ENCODE peak calls at places on chromosomes 1 and 21, in eight cellular contexts. One of them, this sample, is unnamed.

GRCh38 chr1:162062542-162063015 is 6.9 kb upstream of the NOS1AP start:
- DNase-seq in uterus: no peak
- DNase-seq in Peyer's patch: no peak
- DNase-seq in A549: no peak
- DNase-seq in endothelial cell of umbilical vein: no peak
- DNase-seq in ovary: no peak
- DNase-seq in IMR-90: peak; percentile 41
- DNase-seq in heart left ventricle: peak; percentile 58
- DNase-seq in this sample: no peak

GRCh38 chr1:44792736-44793502 is 4.9 kb upstream of the BEST4 start:
- DNase-seq in uterus: peak; percentile 66
- DNase-seq in heart left ventricle: no peak
- DNase-seq in IMR-90: no peak
- DNase-seq in endothelial cell of umbilical vein: no peak
- DNase-seq in ovary: peak; percentile 67
- DNase-seq in A549: no peak
- DNase-seq in Peyer's patch: no peak
- DNase-seq in this sample: no peak

GRCh38 chr1:151047591-151047924 is at the start of gene C1orf56:
- DNase-seq in Peyer's patch: peak; percentile 68
- DNase-seq in A549: peak; percentile 76
- DNase-seq in heart left ventricle: peak; percentile 74
- DNase-seq in endothelial cell of umbilical vein: peak; percentile 72
- DNase-seq in IMR-90: peak; percentile 60
- DNase-seq in uterus: peak; percentile 85
- DNase-seq in ovary: peak; percentile 83
- DNase-seq in this sample: peak; percentile 75

GRCh38 chr1:119956306-119956705 is 60.0 kb upstream of the ADAM30 start:
- DNase-seq in uterus: no peak
- DNase-seq in endothelial cell of umbilical vein: no peak
- DNase-seq in Peyer's patch: no peak
- DNase-seq in A549: no peak
- DNase-seq in heart left ventricle: no peak
- DNase-seq in IMR-90: no peak
- DNase-seq in ovary: no peak
- DNase-seq in this sample: no peak

GRCh38 chr1:230801441-230801840 is 54.3 kb downstream of the CAPN9 start:
- DNase-seq in endothelial cell of umbilical vein: no peak
- DNase-seq in uterus: no peak
- DNase-seq in heart left ventricle: no peak
- DNase-seq in ovary: no peak
- DNase-seq in Peyer's patch: no peak
- DNase-seq in IMR-90: no peak
- DNase-seq in A549: no peak
- DNase-seq in this sample: no peak

GRCh38 chr1:216111842-216112241 is 311.4 kb downstream of the USH2A start:
- DNase-seq in endothelial cell of umbilical vein: no peak
- DNase-seq in Peyer's patch: no peak
- DNase-seq in ovary: no peak
- DNase-seq in heart left ventricle: no peak
- DNase-seq in A549: no peak
- DNase-seq in uterus: no peak
- DNase-seq in IMR-90: peak; percentile 7
- DNase-seq in this sample: no peak

GRCh38 chr1:81670286-81670685 is 130.4 kb upstream of the ADGRL2 start:
- DNase-seq in uterus: peak; percentile 35
- DNase-seq in IMR-90: peak; percentile 97
- DNase-seq in endothelial cell of umbilical vein: peak; percentile 98
- DNase-seq in heart left ventricle: peak; percentile 89
- DNase-seq in Peyer's patch: no peak
- DNase-seq in ovary: peak; percentile 68
- DNase-seq in A549: peak; percentile 56
- DNase-seq in this sample: peak; percentile 55

GRCh38 chr21:20720623-20721022 is 277.6 kb upstream of the NCAM2 start:
- DNase-seq in uterus: no peak
- DNase-seq in Peyer's patch: no peak
- DNase-seq in heart left ventricle: no peak
- DNase-seq in A549: no peak
- DNase-seq in ovary: no peak
- DNase-seq in endothelial cell of umbilical vein: no peak
- DNase-seq in IMR-90: no peak
- DNase-seq in this sample: no peak

GRCh38 chr1:21938791-21939538 is 1.9 kb upstream of the HSPG2 start:
- DNase-seq in Peyer's patch: no peak
- DNase-seq in heart left ventricle: no peak
- DNase-seq in A549: no peak
- DNase-seq in IMR-90: no peak
- DNase-seq in endothelial cell of umbilical vein: peak; percentile 91
- DNase-seq in uterus: no peak
- DNase-seq in ovary: peak; percentile 24
- DNase-seq in this sample: no peak
- H3K4me3 ChIP-seq in Peyer's patch: no peak overlapping the region
- H3K4me3 ChIP-seq in heart left ventricle: no peak overlapping the region
- H3K4me3 ChIP-seq in A549: no peak overlapping the region
- H3K4me3 ChIP-seq in IMR-90: no peak overlapping the region
- H3K4me3 ChIP-seq in endothelial cell of umbilical vein: no peak overlapping the region
- H3K4me3 ChIP-seq in uterus: no peak overlapping the region
- H3K4me3 ChIP-seq in ovary: no peak overlapping the region
- H3K4me3 ChIP-seq in this sample: no peak overlapping the region

GRCh38 chr1:167221804-167222610 is 1.3 kb downstream of the POU2F1 start:
- DNase-seq in Peyer's patch: peak; percentile 80
- DNase-seq in IMR-90: peak; percentile 77
- DNase-seq in heart left ventricle: peak; percentile 71
- DNase-seq in ovary: peak; percentile 60
- DNase-seq in A549: peak; percentile 67
- DNase-seq in uterus: peak; percentile 50
- DNase-seq in endothelial cell of umbilical vein: peak; percentile 81
- DNase-seq in this sample: peak; percentile 82
- H3K4me1 ChIP-seq in Peyer's patch: no peaks in the 10 kb centered on the region
- H3K4me1 ChIP-seq in IMR-90: no peaks in the 10 kb centered on the region
- H3K4me1 ChIP-seq in heart left ventricle: peaks cover 30% of the 10 kb centered on the region
- H3K4me1 ChIP-seq in ovary: peaks cover 1% of the 10 kb centered on the region
- H3K4me1 ChIP-seq in A549: peaks cover 36% of the 10 kb centered on the region
- H3K4me1 ChIP-seq in uterus: peaks cover 5% of the 10 kb centered on the region
- H3K4me1 ChIP-seq in endothelial cell of umbilical vein: peaks cover 8% of the 10 kb centered on the region
- H3K4me1 ChIP-seq in this sample: no peaks in the 10 kb centered on the region

GRCh38 chr1:115953180-115953579 is 23.1 kb upstream of the SLC22A15 start:
- DNase-seq in IMR-90: no peak
- DNase-seq in uterus: no peak
- DNase-seq in endothelial cell of umbilical vein: peak; percentile 23
- DNase-seq in Peyer's patch: no peak
- DNase-seq in A549: no peak
- DNase-seq in heart left ventricle: no peak
- DNase-seq in ovary: no peak
- DNase-seq in this sample: no peak
- TF ChIP-seq POLR2A in IMR-90: no peak
- TF ChIP-seq POLR2A in uterus: no peak
- TF ChIP-seq POLR2A in endothelial cell of umbilical vein: no peak
- TF ChIP-seq POLR2A in Peyer's patch: no peak
- TF ChIP-seq POLR2A in A549: no peak
- TF ChIP-seq POLR2A in heart left ventricle: no peak
- TF ChIP-seq POLR2A in ovary: no peak
- TF ChIP-seq POLR2A in this sample: no peak

GRCh38 chr1:145982010-145982723 is 14.2 kb downstream of the TXNIP start:
- DNase-seq in Peyer's patch: peak; percentile 16
- DNase-seq in IMR-90: no peak
- DNase-seq in A549: no peak
- DNase-seq in heart left ventricle: no peak
- DNase-seq in ovary: no peak
- DNase-seq in uterus: peak; percentile 22
- DNase-seq in endothelial cell of umbilical vein: peak; percentile 66
- DNase-seq in this sample: no peak

GRCh38 chr1:145985129-145985501 is 11.3 kb downstream of the TXNIP start:
- DNase-seq in ovary: no peak
- DNase-seq in endothelial cell of umbilical vein: no peak
- DNase-seq in heart left ventricle: no peak
- DNase-seq in IMR-90: no peak
- DNase-seq in Peyer's patch: no peak
- DNase-seq in A549: no peak
- DNase-seq in uterus: peak; percentile 27
- DNase-seq in this sample: no peak

GRCh38 chr1:145985502-145986439 is 10.6 kb downstream of the TXNIP start:
- DNase-seq in endothelial cell of umbilical vein: peak; percentile 63
- DNase-seq in uterus: peak; percentile 55
- DNase-seq in A549: peak; percentile 29
- DNase-seq in heart left ventricle: peak; percentile 70
- DNase-seq in ovary: no peak
- DNase-seq in Peyer's patch: peak; percentile 27
- DNase-seq in IMR-90: peak; percentile 73
- DNase-seq in this sample: peak; percentile 67

GRCh38 chr1:145983206-145983675 is 13.1 kb downstream of the TXNIP start:
- DNase-seq in heart left ventricle: peak; percentile 57
- DNase-seq in IMR-90: no peak
- DNase-seq in A549: no peak
- DNase-seq in Peyer's patch: peak; percentile 20
- DNase-seq in endothelial cell of umbilical vein: no peak
- DNase-seq in ovary: no peak
- DNase-seq in uterus: peak; percentile 47
- DNase-seq in this sample: no peak

DNA sequence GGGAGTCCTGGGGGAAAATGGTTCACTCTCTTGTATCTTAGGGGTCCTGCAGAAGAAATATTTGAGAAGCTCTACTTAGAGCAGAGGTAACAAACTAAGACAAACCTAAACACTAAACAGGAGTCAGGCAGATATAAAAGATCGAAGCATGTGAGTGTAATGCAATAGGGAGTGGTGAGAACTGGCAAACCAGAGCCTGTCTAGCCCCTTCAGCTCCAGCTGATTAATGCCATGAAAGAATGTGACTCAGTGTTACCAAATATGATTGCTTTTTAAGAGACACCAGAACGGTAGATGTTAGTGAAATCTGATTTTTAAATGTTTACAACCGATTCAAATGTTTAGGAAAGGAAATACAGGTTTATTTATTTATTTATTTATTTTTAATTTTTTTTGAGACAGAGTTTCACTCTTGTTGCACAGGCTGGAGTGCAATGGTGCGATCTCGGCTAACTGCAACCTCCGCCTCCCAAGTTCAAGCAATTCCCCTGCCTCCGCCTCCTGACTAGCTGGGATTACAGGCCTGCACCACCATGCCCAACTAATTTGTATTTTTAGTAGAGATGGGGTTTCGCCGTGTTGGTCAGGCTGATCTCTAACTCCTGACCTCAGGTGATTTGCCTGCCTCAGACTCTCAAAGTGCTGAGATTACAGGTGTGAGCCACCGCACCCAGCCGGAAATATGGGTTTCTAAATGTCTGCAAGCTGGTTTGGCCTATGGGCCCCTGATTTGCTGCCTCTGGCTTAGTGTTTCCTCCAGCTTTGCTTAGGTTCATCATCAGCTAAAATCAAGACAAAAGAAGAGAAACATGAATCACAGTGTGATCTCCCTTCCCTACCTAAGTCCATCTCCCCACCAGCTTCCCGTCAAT is 12.2 kb downstream of the TXNIP start:
- DNase-seq in heart left ventricle: no peak
- DNase-seq in A549: no peak
- DNase-seq in Peyer's patch: peak; percentile 79
- DNase-seq in ovary: no peak
- DNase-seq in endothelial cell of umbilical vein: no peak
- DNase-seq in IMR-90: no peak
- DNase-seq in uterus: peak; percentile 9
- DNase-seq in this sample: no peak
- H3K4me3 ChIP-seq in heart left ventricle: no peak overlapping the region
- H3K4me3 ChIP-seq in A549: no peak overlapping the region
- H3K4me3 ChIP-seq in Peyer's patch: no peak overlapping the region
- H3K4me3 ChIP-seq in ovary: no peak overlapping the region
- H3K4me3 ChIP-seq in endothelial cell of umbilical vein: no peak overlapping the region
- H3K4me3 ChIP-seq in IMR-90: no peak overlapping the region
- H3K4me3 ChIP-seq in uterus: no peak overlapping the region
- H3K4me3 ChIP-seq in this sample: no peak overlapping the region

GRCh38 chr21:42746593-42747266 is 93.3 kb downstream of the PDE9A start:
- DNase-seq in A549: no peak
- DNase-seq in heart left ventricle: peak; percentile 72
- DNase-seq in Peyer's patch: peak; percentile 60
- DNase-seq in uterus: no peak
- DNase-seq in ovary: no peak
- DNase-seq in IMR-90: no peak
- DNase-seq in endothelial cell of umbilical vein: no peak
- DNase-seq in this sample: no peak
- H3K4me1 ChIP-seq in A549: no peaks in the 10 kb centered on the region
- H3K4me1 ChIP-seq in heart left ventricle: peaks cover 17% of the 10 kb centered on the region
- H3K4me1 ChIP-seq in Peyer's patch: no peaks in the 10 kb centered on the region
- H3K4me1 ChIP-seq in uterus: no peaks in the 10 kb centered on the region
- H3K4me1 ChIP-seq in ovary: no peaks in the 10 kb centered on the region
- H3K4me1 ChIP-seq in IMR-90: no peaks in the 10 kb centered on the region
- H3K4me1 ChIP-seq in endothelial cell of umbilical vein: no peaks in the 10 kb centered on the region
- H3K4me1 ChIP-seq in this sample: no peaks in the 10 kb centered on the region

GRCh38 chr21:41425588-41425953 is 468 bp upstream of the MX1 start:
- DNase-seq in ovary: no peak
- DNase-seq in IMR-90: no peak
- DNase-seq in endothelial cell of umbilical vein: no peak
- DNase-seq in heart left ventricle: no peak
- DNase-seq in uterus: no peak
- DNase-seq in A549: no peak
- DNase-seq in Peyer's patch: no peak
- DNase-seq in this sample: no peak

GRCh38 chr21:41426656-41427311 is 745 bp downstream of the MX1 start:
- DNase-seq in ovary: peak; percentile 43
- DNase-seq in IMR-90: no peak
- DNase-seq in endothelial cell of umbilical vein: no peak
- DNase-seq in A549: no peak
- DNase-seq in Peyer's patch: peak; percentile 22
- DNase-seq in heart left ventricle: no peak
- DNase-seq in uterus: peak; percentile 34
- DNase-seq in this sample: no peak

GRCh38 chr21:41428311-41428710 is 2.3 kb downstream of the MX1 start:
- DNase-seq in endothelial cell of umbilical vein: no peak
- DNase-seq in IMR-90: no peak
- DNase-seq in A549: no peak
- DNase-seq in Peyer's patch: no peak
- DNase-seq in heart left ventricle: no peak
- DNase-seq in uterus: no peak
- DNase-seq in ovary: no peak
- DNase-seq in this sample: no peak

GRCh38 chr21:41427556-41427955 is 1.5 kb downstream of the MX1 start:
- DNase-seq in endothelial cell of umbilical vein: no peak
- DNase-seq in ovary: no peak
- DNase-seq in IMR-90: no peak
- DNase-seq in uterus: no peak
- DNase-seq in A549: no peak
- DNase-seq in heart left ventricle: no peak
- DNase-seq in Peyer's patch: no peak
- DNase-seq in this sample: no peak

DNA sequence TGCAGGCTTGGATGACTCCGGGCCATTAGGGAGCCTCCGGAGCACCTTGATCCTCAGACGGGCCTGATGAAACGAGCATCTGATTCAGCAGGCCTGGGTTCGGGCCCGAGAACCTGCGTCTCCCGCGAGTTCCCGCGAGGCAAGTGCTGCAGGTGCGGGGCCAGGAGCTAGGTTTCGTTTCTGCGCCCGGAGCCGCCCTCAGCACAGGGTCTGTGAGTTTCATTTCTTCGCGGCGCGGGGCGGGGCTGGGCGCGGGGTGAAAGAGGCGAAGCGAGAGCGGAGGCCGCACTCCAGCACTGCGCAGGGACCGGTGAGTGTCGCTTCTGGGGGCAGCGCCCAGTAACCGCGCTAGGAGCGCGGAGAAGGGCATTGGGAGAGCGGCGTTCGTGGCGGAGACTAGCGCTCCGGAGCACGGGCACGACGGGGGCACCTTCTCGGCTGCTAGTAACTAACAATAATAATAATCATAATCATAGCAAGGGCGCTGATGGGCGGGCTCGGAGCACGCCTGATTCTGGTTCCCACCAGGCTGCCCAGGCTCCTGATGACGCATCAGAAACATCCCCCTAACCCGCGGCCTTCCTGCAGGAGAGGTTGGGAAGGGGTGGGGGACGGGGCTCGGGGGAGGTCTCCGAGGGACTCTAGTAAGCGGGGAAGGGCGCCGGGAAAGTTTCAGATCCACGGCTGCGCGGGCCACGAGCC is at the start of gene MX1:
- DNase-seq in ovary: peak; percentile 76
- DNase-seq in heart left ventricle: peak; percentile 85
- DNase-seq in Peyer's patch: peak; percentile 88
- DNase-seq in A549: peak; percentile 10
- DNase-seq in IMR-90: peak; percentile 10
- DNase-seq in uterus: peak; percentile 82
- DNase-seq in endothelial cell of umbilical vein: peak; percentile 40
- DNase-seq in this sample: peak; percentile 87
- TF ChIP-seq POLR2A in ovary: peak; percentile 44
- TF ChIP-seq POLR2A in heart left ventricle: peak; percentile 44
- TF ChIP-seq POLR2A in Peyer's patch: peak; percentile 89
- TF ChIP-seq POLR2A in A549: no peak
- TF ChIP-seq POLR2A in IMR-90: no peak
- TF ChIP-seq POLR2A in uterus: peak; percentile 65
- TF ChIP-seq POLR2A in endothelial cell of umbilical vein: no peak
- TF ChIP-seq POLR2A in this sample: peak; percentile 56

This sample was measured in right lobe of liver.